ENCODE peak calls at places on chromosomes 12 and 14, in five cellular contexts. One of them, this sample, is unnamed.
A peak's percentile ranks its signal among the peaks of the same experiment; 100 is the strongest.

GRCh38 chr14:36976571-36977023 is 195.8 kb downstream of the SLC25A21 start:
- DNase-seq in AG09319: no peak
- DNase-seq in activated CD4-positive, alpha-beta T cell treated with anti-CD3 and anti-CD28 coated beads, Interleukin-2, amount 10 ng/mL, durations not matched to agents 7 days and 5 days: no peak
- DNase-seq in B cell: no peak
- DNase-seq in HS-5: no peak
- DNase-seq in this sample: no peak

GRCh38 chr12:49684310-49684854 is 22.8 kb downstream of the FMNL3 start:
- DNase-seq in AG09319: no peak
- DNase-seq in activated CD4-positive, alpha-beta T cell treated with anti-CD3 and anti-CD28 coated beads, Interleukin-2, amount 10 ng/mL, durations not matched to agents 7 days and 5 days: no peak
- DNase-seq in B cell: no peak
- DNase-seq in HS-5: no peak
- DNase-seq in this sample: no peak

GRCh38 chr12:6074979-6075585 is 49.4 kb downstream of the VWF start:
- DNase-seq in AG09319: no peak
- DNase-seq in activated CD4-positive, alpha-beta T cell treated with anti-CD3 and anti-CD28 coated beads, Interleukin-2, amount 10 ng/mL, durations not matched to agents 7 days and 5 days: peak; percentile 34
- DNase-seq in B cell: no peak
- DNase-seq in HS-5: no peak
- DNase-seq in this sample: no peak

GRCh38 chr14:69859591-69859990 is 19.6 kb upstream of the SMOC1 start:
- DNase-seq in AG09319: no peak
- DNase-seq in activated CD4-positive, alpha-beta T cell treated with anti-CD3 and anti-CD28 coated beads, Interleukin-2, amount 10 ng/mL, durations not matched to agents 7 days and 5 days: no peak
- DNase-seq in B cell: no peak
- DNase-seq in HS-5: no peak
- DNase-seq in this sample: no peak

GRCh38 chr12:119992129-119992705 is 3.2 kb downstream of the BICDL1 start:
- DNase-seq in AG09319: no peak
- DNase-seq in activated CD4-positive, alpha-beta T cell treated with anti-CD3 and anti-CD28 coated beads, Interleukin-2, amount 10 ng/mL, durations not matched to agents 7 days and 5 days: no peak
- DNase-seq in B cell: no peak
- DNase-seq in HS-5: no peak
- DNase-seq in this sample: no peak

GRCh38 chr14:71932229-71932951 is at the start of gene RGS6:
- DNase-seq in AG09319: no peak
- DNase-seq in activated CD4-positive, alpha-beta T cell treated with anti-CD3 and anti-CD28 coated beads, Interleukin-2, amount 10 ng/mL, durations not matched to agents 7 days and 5 days: peak; percentile 12
- DNase-seq in B cell: no peak
- DNase-seq in HS-5: no peak
- DNase-seq in this sample: no peak

GRCh38 chr14:59188461-59189280 is at the start of gene DAAM1:
- DNase-seq in AG09319: peak; percentile 95
- DNase-seq in activated CD4-positive, alpha-beta T cell treated with anti-CD3 and anti-CD28 coated beads, Interleukin-2, amount 10 ng/mL, durations not matched to agents 7 days and 5 days: peak; percentile 98
- DNase-seq in B cell: peak; percentile 98
- DNase-seq in HS-5: peak; percentile 84
- DNase-seq in this sample: peak; percentile 95

GRCh38 chr14:32507029-32507984 is 178.2 kb downstream of the AKAP6 start:
- DNase-seq in AG09319: peak; percentile 68
- DNase-seq in activated CD4-positive, alpha-beta T cell treated with anti-CD3 and anti-CD28 coated beads, Interleukin-2, amount 10 ng/mL, durations not matched to agents 7 days and 5 days: no peak
- DNase-seq in B cell: no peak
- DNase-seq in HS-5: no peak
- DNase-seq in this sample: peak; percentile 54

GRCh38 chr12:114777052-114777451 is 93.1 kb upstream of the TBX3 start:
- DNase-seq in AG09319: no peak
- DNase-seq in activated CD4-positive, alpha-beta T cell treated with anti-CD3 and anti-CD28 coated beads, Interleukin-2, amount 10 ng/mL, durations not matched to agents 7 days and 5 days: no peak
- DNase-seq in B cell: no peak
- DNase-seq in HS-5: peak; percentile 49
- DNase-seq in this sample: no peak

GRCh38 chr14:78448483-78449094 is 278.4 kb downstream of the NRXN3 start:
- DNase-seq in AG09319: no peak
- DNase-seq in activated CD4-positive, alpha-beta T cell treated with anti-CD3 and anti-CD28 coated beads, Interleukin-2, amount 10 ng/mL, durations not matched to agents 7 days and 5 days: peak; percentile 61
- DNase-seq in B cell: no peak
- DNase-seq in HS-5: peak; percentile 13
- DNase-seq in this sample: no peak

GRCh38 chr12:96198970-96199369 is 4.8 kb downstream of the ELK3 start:
- DNase-seq in AG09319: no peak
- DNase-seq in activated CD4-positive, alpha-beta T cell treated with anti-CD3 and anti-CD28 coated beads, Interleukin-2, amount 10 ng/mL, durations not matched to agents 7 days and 5 days: no peak
- DNase-seq in B cell: no peak
- DNase-seq in HS-5: peak; percentile 95
- DNase-seq in this sample: peak; percentile 69

GRCh38 chr14:102185360-102185759 is 45.7 kb downstream of the WDR20 start:
- DNase-seq in AG09319: no peak
- DNase-seq in activated CD4-positive, alpha-beta T cell treated with anti-CD3 and anti-CD28 coated beads, Interleukin-2, amount 10 ng/mL, durations not matched to agents 7 days and 5 days: no peak
- DNase-seq in B cell: no peak
- DNase-seq in HS-5: no peak
- DNase-seq in this sample: no peak

GRCh38 chr12:4240161-4240783 is 33.3 kb upstream of the CCND2 start:
- DNase-seq in AG09319: no peak
- DNase-seq in activated CD4-positive, alpha-beta T cell treated with anti-CD3 and anti-CD28 coated beads, Interleukin-2, amount 10 ng/mL, durations not matched to agents 7 days and 5 days: no peak
- DNase-seq in B cell: no peak
- DNase-seq in HS-5: no peak
- DNase-seq in this sample: no peak

GRCh38 chr14:33715223-33715528 is 235.7 kb downstream of the EGLN3 start:
- DNase-seq in AG09319: no peak
- DNase-seq in activated CD4-positive, alpha-beta T cell treated with anti-CD3 and anti-CD28 coated beads, Interleukin-2, amount 10 ng/mL, durations not matched to agents 7 days and 5 days: no peak
- DNase-seq in B cell: no peak
- DNase-seq in HS-5: no peak
- DNase-seq in this sample: no peak

GRCh38 chr14:67267929-67268328 is 26.7 kb downstream of the PALS1 start:
- DNase-seq in AG09319: no peak
- DNase-seq in activated CD4-positive, alpha-beta T cell treated with anti-CD3 and anti-CD28 coated beads, Interleukin-2, amount 10 ng/mL, durations not matched to agents 7 days and 5 days: no peak
- DNase-seq in B cell: no peak
- DNase-seq in HS-5: no peak
- DNase-seq in this sample: no peak

GRCh38 chr12:74538491-74539258 is 1.0 kb downstream of the ATXN7L3B start:
- DNase-seq in AG09319: no peak
- DNase-seq in activated CD4-positive, alpha-beta T cell treated with anti-CD3 and anti-CD28 coated beads, Interleukin-2, amount 10 ng/mL, durations not matched to agents 7 days and 5 days: peak; percentile 52
- DNase-seq in B cell: no peak
- DNase-seq in HS-5: no peak
- DNase-seq in this sample: no peak

GRCh38 chr12:104567832-104568490 is 111.2 kb downstream of the CHST11 start:
- DNase-seq in AG09319: no peak
- DNase-seq in activated CD4-positive, alpha-beta T cell treated with anti-CD3 and anti-CD28 coated beads, Interleukin-2, amount 10 ng/mL, durations not matched to agents 7 days and 5 days: no peak
- DNase-seq in B cell: no peak
- DNase-seq in HS-5: no peak
- DNase-seq in this sample: no peak

GRCh38 chr14:72401632-72402428 is 469.6 kb downstream of the RGS6 start:
- DNase-seq in AG09319: no peak
- DNase-seq in activated CD4-positive, alpha-beta T cell treated with anti-CD3 and anti-CD28 coated beads, Interleukin-2, amount 10 ng/mL, durations not matched to agents 7 days and 5 days: peak; percentile 64
- DNase-seq in B cell: no peak
- DNase-seq in HS-5: no peak
- DNase-seq in this sample: no peak

GRCh38 chr12:117051380-117051779 is 47.8 kb downstream of the TESC start:
- DNase-seq in AG09319: no peak
- DNase-seq in activated CD4-positive, alpha-beta T cell treated with anti-CD3 and anti-CD28 coated beads, Interleukin-2, amount 10 ng/mL, durations not matched to agents 7 days and 5 days: no peak
- DNase-seq in B cell: no peak
- DNase-seq in HS-5: no peak
- DNase-seq in this sample: no peak

GRCh38 chr14:55846852-55847471 is 267.0 kb downstream of the KTN1 start:
- DNase-seq in AG09319: no peak
- DNase-seq in activated CD4-positive, alpha-beta T cell treated with anti-CD3 and anti-CD28 coated beads, Interleukin-2, amount 10 ng/mL, durations not matched to agents 7 days and 5 days: no peak
- DNase-seq in B cell: no peak
- DNase-seq in HS-5: peak; percentile 49
- DNase-seq in this sample: no peak

GRCh38 chr12:120725151-120725658 is 421 bp upstream of the ACADS start:
- DNase-seq in AG09319: no peak
- DNase-seq in activated CD4-positive, alpha-beta T cell treated with anti-CD3 and anti-CD28 coated beads, Interleukin-2, amount 10 ng/mL, durations not matched to agents 7 days and 5 days: no peak
- DNase-seq in B cell: no peak
- DNase-seq in HS-5: no peak
- DNase-seq in this sample: no peak

GRCh38 chr12:132429932-132430643 is 59.9 kb upstream of the FBRSL1 start:
- DNase-seq in AG09319: no peak
- DNase-seq in activated CD4-positive, alpha-beta T cell treated with anti-CD3 and anti-CD28 coated beads, Interleukin-2, amount 10 ng/mL, durations not matched to agents 7 days and 5 days: peak; percentile 80
- DNase-seq in B cell: peak; percentile 88
- DNase-seq in HS-5: no peak
- DNase-seq in this sample: no peak

GRCh38 chr14:92637228-92637627 is 111.2 kb downstream of the LGMN start:
- DNase-seq in AG09319: no peak
- DNase-seq in activated CD4-positive, alpha-beta T cell treated with anti-CD3 and anti-CD28 coated beads, Interleukin-2, amount 10 ng/mL, durations not matched to agents 7 days and 5 days: no peak
- DNase-seq in B cell: no peak
- DNase-seq in HS-5: no peak
- DNase-seq in this sample: no peak

GRCh38 chr12:30822385-30823139 is 67.8 kb upstream of the CAPRIN2 start:
- DNase-seq in AG09319: no peak
- DNase-seq in activated CD4-positive, alpha-beta T cell treated with anti-CD3 and anti-CD28 coated beads, Interleukin-2, amount 10 ng/mL, durations not matched to agents 7 days and 5 days: peak; percentile 35
- DNase-seq in B cell: no peak
- DNase-seq in HS-5: no peak
- DNase-seq in this sample: no peak

GRCh38 chr12:120999191-121000120 is 16.8 kb downstream of the C12orf43 start:
- DNase-seq in AG09319: no peak
- DNase-seq in activated CD4-positive, alpha-beta T cell treated with anti-CD3 and anti-CD28 coated beads, Interleukin-2, amount 10 ng/mL, durations not matched to agents 7 days and 5 days: no peak
- DNase-seq in B cell: no peak
- DNase-seq in HS-5: no peak
- DNase-seq in this sample: no peak

GRCh38 chr14:90521930-90522483 is 125.2 kb downstream of the CALM1 start:
- DNase-seq in AG09319: no peak
- DNase-seq in activated CD4-positive, alpha-beta T cell treated with anti-CD3 and anti-CD28 coated beads, Interleukin-2, amount 10 ng/mL, durations not matched to agents 7 days and 5 days: no peak
- DNase-seq in B cell: no peak
- DNase-seq in HS-5: no peak
- DNase-seq in this sample: no peak

This sample was measured in AG04450.